ENCODE peak calls at places on chromosomes 2 and 18, in eight cellular contexts. A is heart left ventricle; C is T-helper 9 cell; P is amniotic epithelial cell; T is non-pigmented ciliary epithelial cell; X is activated naive CD4-positive, alpha-beta T cell; W is activated naive CD8-positive, alpha-beta T cell treated with anti-CD3 and anti-CD28 coated beads for 36 hours; Y is astrocyte. V is an unnamed sample.

GRCh38 chr2:202494856-202495604 is 118.9 kb downstream of the BMPR2 start:
- DNase-seq in W (no peak), X (no peak), P (no peak), Y (no peak), T (no peak), C (no peak), A (no peak), V (no peak)

GRCh38 chr2:33476793-33477190 is 343 bp downstream of the RASGRP3 start:
- DNase-seq in X (no peak), Y (no peak), A (no peak), C (no peak), P (no peak), T (no peak), W (no peak), V (no peak)

GRCh38 chr2:100902833-100903405 is 83.0 kb downstream of the NPAS2 start:
- DNase-seq in W (no peak), P (peak), A (no peak), Y (peak), C (no peak), T (peak), X (no peak), V (peak)

GRCh38 chr18:24544141-24544498 is 83.7 kb downstream of the HRH4 start:
- DNase-seq in T (no peak), W (no peak), X (no peak), C (no peak), P (no peak), Y (no peak), A (no peak), V (peak)

GRCh38 chr2:88053301-88053700 is 2.3 kb downstream of the KRCC1 start:
- DNase-seq in T (no peak), Y (peak), A (no peak), X (no peak), W (no peak), P (peak), C (no peak), V (peak)

GRCh38 chr18:48949051-48949605 is 1.6 kb downstream of the SMAD7 start:
- DNase-seq in P (no peak), A (peak), C (peak), X (no peak), T (no peak), Y (no peak), W (peak), V (no peak)

GRCh38 chr2:62334440-62335058 is 138.6 kb downstream of the B3GNT2 start:
- DNase-seq in T (no peak), A (no peak), X (no peak), Y (no peak), P (no peak), C (no peak), W (no peak), V (no peak)

GRCh38 chr2:143759455-143759854 is 630.2 kb downstream of the ARHGAP15 start:
- DNase-seq in P (no peak), W (no peak), Y (no peak), T (no peak), A (no peak), C (no peak), X (no peak), V (no peak)

GRCh38 chr2:197869501-197870111 is 65.2 kb downstream of the PLCL1 start:
- DNase-seq in W (no peak), C (no peak), X (no peak), A (no peak), P (peak), T (peak), Y (peak), V (no peak)

GRCh38 chr18:1011342-1011741 is 106.7 kb downstream of the ADCYAP1 start:
- DNase-seq in X (no peak), C (no peak), T (no peak), W (no peak), P (no peak), Y (no peak), A (no peak), V (no peak)

GRCh38 chr18:21115519-21116411 is 4.2 kb upstream of the ROCK1 start:
- DNase-seq in A (no peak), X (no peak), C (no peak), P (peak), Y (peak), T (no peak), W (no peak), V (no peak)